ENCODE peak calls at places on chromosome 3, in four cellular contexts. L is Right ventricle myocardium superior; G is tibial artery; M is activated CD4-positive, alpha-beta T cell treated with anti-CD3 and anti-CD28 coated beads for 1 hour. O is an unnamed sample.

GRCh38 chr3:55128201-55128870 is 200.5 kb upstream of the LRTM1 start:
- DNase-seq in M (no peak), L (no peak), G (no peak), O (no peak)

GRCh38 chr3:149898771-149899170 is 71.9 kb downstream of the PFN2 start:
- DNase-seq in G (no peak), L (no peak), M (no peak), O (no peak)

GRCh38 chr3:49346797-49347251 is 7.0 kb upstream of the USP4 start:
- DNase-seq in L (no peak), G (no peak), M (no peak), O (no peak)

GRCh38 chr3:69740103-69741021 is 1.1 kb downstream of the MITF start:
- DNase-seq in G (peak), L (peak), M (no peak), O (no peak)

GRCh38 chr3:126465928-126466564 is 9.6 kb downstream of the ZXDC start:
- DNase-seq in L (peak), M (no peak), G (peak), O (peak)

GRCh38 chr3:42556089-42556632 is 25.6 kb downstream of the SEC22C start:
- DNase-seq in M (no peak), L (no peak), G (no peak), O (no peak)

GRCh38 chr3:167032267-167032876 is 347.7 kb downstream of the ZBBX start:
- DNase-seq in M (no peak), L (no peak), G (no peak), O (no peak)

GRCh38 chr3:25856902-25857518 is 67.1 kb downstream of the OXSM start:
- DNase-seq in M (no peak), G (no peak), L (no peak), O (no peak)

GRCh38 chr3:193974147-193974546 is 161.8 kb upstream of the HES1 start:
- DNase-seq in G (no peak), M (no peak), L (no peak), O (no peak)

GRCh38 chr3:1262246-1262645 is 169.4 kb downstream of the CNTN6 start:
- DNase-seq in G (no peak), M (no peak), L (no peak), O (no peak)

GRCh38 chr3:182909318-182910040 is 70.9 kb downstream of the DCUN1D1 start:
- DNase-seq in L (no peak), G (no peak), M (no peak), O (no peak)

GRCh38 chr3:150861851-150862250 is 43.4 kb downstream of the MINDY4B start:
- DNase-seq in M (no peak), G (no peak), L (no peak), O (no peak)

GRCh38 chr3:108088697-108089096 is 2.1 kb downstream of the CD47 start:
- DNase-seq in G (no peak), M (no peak), L (no peak), O (no peak)

GRCh38 chr3:128864351-128864811 is 15.0 kb upstream of the ACAD9 start:
- DNase-seq in M (no peak), G (no peak), L (peak), O (no peak)

GRCh38 chr3:98440283-98440682 is 22.7 kb upstream of the OR5K1 start:
- DNase-seq in M (no peak), L (no peak), G (no peak), O (no peak)

GRCh38 chr3:120615863-120616599 is 19.9 kb downstream of the NDUFB4 start:
- DNase-seq in M (no peak), L (peak), G (peak), O (peak)

GRCh38 chr3:158313344-158313927 is 203.5 kb downstream of the RSRC1 start:
- DNase-seq in G (no peak), L (no peak), M (no peak), O (no peak)

GRCh38 chr3:11288786-11289637 is 16.8 kb downstream of the ATG7 start:
- DNase-seq in G (peak), M (no peak), L (no peak), O (no peak)

GRCh38 chr3:185549651-185550111 is 2.7 kb downstream of the LIPH start:
- DNase-seq in L (no peak), M (no peak), G (no peak), O (no peak)

GRCh38 chr3:44942202-44942921 is 33.6 kb downstream of the ZDHHC3 start:
- DNase-seq in L (no peak), G (no peak), M (no peak), O (no peak)

GRCh38 chr3:32325957-32326356 is 65.7 kb upstream of the CMTM7 start:
- DNase-seq in M (no peak), L (no peak), G (no peak), O (no peak)

GRCh38 chr3:176514297-176514696 is 683.0 kb downstream of the TBL1XR1 start:
- DNase-seq in M (no peak), L (no peak), G (no peak), O (no peak)

GRCh38 chr3:86029590-86029989 is 961.4 kb downstream of the VGLL3 start:
- DNase-seq in L (no peak), M (no peak), G (no peak), O (no peak)

GRCh38 chr3:132117642-132118041 is 82.8 kb upstream of the CPNE4 start:
- DNase-seq in M (no peak), L (no peak), G (no peak), O (no peak)

GRCh38 chr3:193816656-193817311 is 223.8 kb downstream of the OPA1 start:
- DNase-seq in L (peak), M (no peak), G (peak), O (peak)

GRCh38 chr3:23735575-23736326 is 70.0 kb upstream of the UBE2E1 start:
- DNase-seq in L (peak), G (no peak), M (no peak), O (no peak)

GRCh38 chr3:131393056-131393455 is 11.5 kb downstream of the NUDT16 start:
- DNase-seq in G (no peak), M (no peak), L (no peak), O (no peak)

GRCh38 chr3:166444756-166445155 is 607.5 kb upstream of the BCHE start:
- DNase-seq in L (no peak), M (no peak), G (no peak), O (no peak)

GRCh38 chr3:46538803-46539442 is 27.2 kb downstream of the LRRC2 start:
- DNase-seq in G (peak), M (peak), L (peak), O (peak)

GRCh38 chr3:122019493-122019892 is 2.6 kb downstream of the ILDR1 start:
- DNase-seq in G (no peak), M (no peak), L (no peak), O (no peak)

GRCh38 chr3:52225452-52226228 is at the start of gene TLR9:
- DNase-seq in M (no peak), G (no peak), L (no peak), O (no peak)

GRCh38 chr3:149352556-149352955 is 19.1 kb upstream of the TM4SF18 start:
- DNase-seq in L (peak), G (peak), M (no peak), O (peak)

GRCh38 chr3:129118745-129119144 is 2.9 kb downstream of the RAB43 start:
- DNase-seq in M (peak), G (no peak), L (no peak), O (no peak)

GRCh38 chr3:131283862-131284261 is 97.7 kb upstream of the NUDT16 start:
- DNase-seq in G (no peak), M (no peak), L (no peak), O (no peak)

GRCh38 chr3:109131276-109131675 is 5.2 kb upstream of the C3orf85 start:
- DNase-seq in M (no peak), G (no peak), L (no peak), O (no peak)

GRCh38 chr3:40719660-40720287 is 195.0 kb downstream of the ZNF621 start:
- DNase-seq in G (no peak), M (no peak), L (no peak), O (no peak)